ENCODE peak calls at places on chromosomes 16 and 17, in four cellular contexts. V is sciatic nerve, B is heart right ventricle, J is HS-27A. M is an unnamed sample.

GRCh38 chr17:1920948-1921351 is 91.1 kb downstream of the RPA1 start:
- DNase-seq in B (no peak), J (no peak), V (no peak), M (no peak)

GRCh38 chr17:35896011-35896587 is 15.9 kb upstream of the CCL5 start:
- DNase-seq in B (no peak), V (no peak), J (no peak), M (no peak)

GRCh38 chr17:6684460-6684783 is 28.7 kb downstream of the SLC13A5 start:
- DNase-seq in V (no peak), B (no peak), J (no peak), M (no peak)

GRCh38 chr16:89044394-89045180 is 49.1 kb upstream of the ACSF3 start:
- DNase-seq in J (no peak), B (no peak), V (no peak), M (no peak)

GRCh38 chr17:75589919-75590303 is 2.3 kb downstream of the MYO15B start:
- DNase-seq in V (peak), B (no peak), J (no peak), M (peak)

GRCh38 chr17:40355123-40355803 is 9.3 kb downstream of the GJD3 start:
- DNase-seq in V (peak), B (peak), J (no peak), M (peak)

GRCh38 chr17:69269174-69269998 is 40.8 kb upstream of the ABCA10 start:
- DNase-seq in J (peak), B (peak), V (no peak), M (no peak)

GRCh38 chr16:25219070-25219737 is 2.5 kb downstream of the AQP8 start:
- DNase-seq in J (no peak), V (no peak), B (no peak), M (no peak)

GRCh38 chr16:56400458-56400857 is 24.9 kb downstream of the AMFR start:
- DNase-seq in B (no peak), V (no peak), J (no peak), M (no peak)

GRCh38 chr17:37182786-37183185 is 193.0 kb upstream of the C17orf78 start:
- DNase-seq in B (no peak), J (no peak), V (no peak), M (no peak)

M was measured in uterus.